ENCODE peak calls at places on chromosomes 3 and 15, in six cellular contexts. One of them, this sample, is unnamed.

GRCh38 chr3:30702038-30702437 is 95.6 kb downstream of the TGFBR2 start:
- DNase-seq in CD8-positive, alpha-beta T cell: no peak
- DNase-seq in transverse colon: no peak
- DNase-seq in lower lobe of right lung: no peak
- DNase-seq in right lobe of liver: no peak
- DNase-seq in hepatocyte: no peak
- DNase-seq in this sample: no peak

GRCh38 chr3:145936986-145937385 is 224.0 kb downstream of the PLOD2 start:
- DNase-seq in CD8-positive, alpha-beta T cell: no peak
- DNase-seq in transverse colon: no peak
- DNase-seq in lower lobe of right lung: no peak
- DNase-seq in right lobe of liver: no peak
- DNase-seq in hepatocyte: no peak
- DNase-seq in this sample: no peak

GRCh38 chr3:69683076-69683806 is 56.0 kb upstream of the MITF start:
- DNase-seq in CD8-positive, alpha-beta T cell: no peak
- DNase-seq in transverse colon: no peak
- DNase-seq in lower lobe of right lung: no peak
- DNase-seq in right lobe of liver: no peak
- DNase-seq in hepatocyte: no peak
- DNase-seq in this sample: no peak

GRCh38 chr3:115161866-115162265 is 14.8 kb upstream of the ZBTB20 start:
- DNase-seq in CD8-positive, alpha-beta T cell: no peak
- DNase-seq in transverse colon: no peak
- DNase-seq in lower lobe of right lung: no peak
- DNase-seq in right lobe of liver: no peak
- DNase-seq in hepatocyte: no peak
- DNase-seq in this sample: no peak

GRCh38 chr3:1677576-1678164 is 421.0 kb upstream of the CNTN4 start:
- DNase-seq in CD8-positive, alpha-beta T cell: no peak
- DNase-seq in transverse colon: no peak
- DNase-seq in lower lobe of right lung: no peak
- DNase-seq in right lobe of liver: no peak
- DNase-seq in hepatocyte: no peak
- DNase-seq in this sample: no peak

GRCh38 chr3:126548556-126549466 is 9.9 kb downstream of the C3orf22 start:
- DNase-seq in CD8-positive, alpha-beta T cell: no peak
- DNase-seq in transverse colon: peak; percentile 2
- DNase-seq in lower lobe of right lung: peak; percentile 30
- DNase-seq in right lobe of liver: no peak
- DNase-seq in hepatocyte: no peak
- DNase-seq in this sample: peak; percentile 5

GRCh38 chr3:140822381-140823047 is 119.1 kb upstream of the SLC25A36 start:
- DNase-seq in CD8-positive, alpha-beta T cell: no peak
- DNase-seq in transverse colon: no peak
- DNase-seq in lower lobe of right lung: no peak
- DNase-seq in right lobe of liver: no peak
- DNase-seq in hepatocyte: peak; percentile 44
- DNase-seq in this sample: no peak

GRCh38 chr15:77473328-77473727 is 52.6 kb downstream of the HMG20A start:
- DNase-seq in CD8-positive, alpha-beta T cell: no peak
- DNase-seq in transverse colon: no peak
- DNase-seq in lower lobe of right lung: no peak
- DNase-seq in right lobe of liver: no peak
- DNase-seq in hepatocyte: no peak
- DNase-seq in this sample: no peak

GRCh38 chr3:173399001-173399400 is 1.5 kb downstream of the NLGN1 start:
- DNase-seq in CD8-positive, alpha-beta T cell: no peak
- DNase-seq in transverse colon: no peak
- DNase-seq in lower lobe of right lung: no peak
- DNase-seq in right lobe of liver: no peak
- DNase-seq in hepatocyte: no peak
- DNase-seq in this sample: no peak

GRCh38 chr3:173401369-173401768 is 3.8 kb downstream of the NLGN1 start:
- DNase-seq in CD8-positive, alpha-beta T cell: no peak
- DNase-seq in transverse colon: no peak
- DNase-seq in lower lobe of right lung: no peak
- DNase-seq in right lobe of liver: no peak
- DNase-seq in hepatocyte: no peak
- DNase-seq in this sample: no peak

GRCh38 chr3:173404156-173404555 is 6.6 kb downstream of the NLGN1 start:
- DNase-seq in CD8-positive, alpha-beta T cell: no peak
- DNase-seq in transverse colon: no peak
- DNase-seq in lower lobe of right lung: no peak
- DNase-seq in right lobe of liver: no peak
- DNase-seq in hepatocyte: no peak
- DNase-seq in this sample: no peak

GRCh38 chr3:173402656-173403055 is 5.1 kb downstream of the NLGN1 start:
- DNase-seq in CD8-positive, alpha-beta T cell: no peak
- DNase-seq in transverse colon: no peak
- DNase-seq in lower lobe of right lung: no peak
- DNase-seq in right lobe of liver: no peak
- DNase-seq in hepatocyte: no peak
- DNase-seq in this sample: no peak

GRCh38 chr3:173403376-173403775 is 5.8 kb downstream of the NLGN1 start:
- DNase-seq in CD8-positive, alpha-beta T cell: no peak
- DNase-seq in transverse colon: no peak
- DNase-seq in lower lobe of right lung: no peak
- DNase-seq in right lobe of liver: no peak
- DNase-seq in hepatocyte: no peak
- DNase-seq in this sample: no peak
- H3K4me1 ChIP-seq in CD8-positive, alpha-beta T cell: no peaks in the 10 kb centered on the region
- H3K4me1 ChIP-seq in transverse colon: no peaks in the 10 kb centered on the region
- H3K4me1 ChIP-seq in lower lobe of right lung: peaks cover 4% of the 10 kb centered on the region
- H3K4me1 ChIP-seq in right lobe of liver: no peaks in the 10 kb centered on the region
- H3K4me1 ChIP-seq in hepatocyte: no peaks in the 10 kb centered on the region
- H3K4me1 ChIP-seq in this sample: no peaks in the 10 kb centered on the region

GRCh38 chr3:32899265-32899664 is 52.2 kb upstream of the CCR4 start:
- DNase-seq in CD8-positive, alpha-beta T cell: no peak
- DNase-seq in transverse colon: no peak
- DNase-seq in lower lobe of right lung: no peak
- DNase-seq in right lobe of liver: no peak
- DNase-seq in hepatocyte: no peak
- DNase-seq in this sample: no peak
- H3K27me3 ChIP-seq in CD8-positive, alpha-beta T cell: peaks cover 2% of the 10 kb centered on the region
- H3K27me3 ChIP-seq in transverse colon: peaks cover 10% of the 10 kb centered on the region
- H3K27me3 ChIP-seq in lower lobe of right lung: peaks cover 2% of the 10 kb centered on the region
- H3K27me3 ChIP-seq in right lobe of liver: peaks cover 10% of the 10 kb centered on the region
- H3K27me3 ChIP-seq in hepatocyte: no peaks in the 10 kb centered on the region
- H3K27me3 ChIP-seq in this sample: no peaks in the 10 kb centered on the region

GRCh38 chr3:52196977-52197376 is 983 bp upstream of the ALAS1 start:
- DNase-seq in CD8-positive, alpha-beta T cell: no peak
- DNase-seq in transverse colon: peak; percentile 90
- DNase-seq in lower lobe of right lung: peak; percentile 79
- DNase-seq in right lobe of liver: no peak
- DNase-seq in hepatocyte: peak; percentile 68
- DNase-seq in this sample: no peak

GRCh38 chr3:52197499-52197841 is 490 bp upstream of the ALAS1 start:
- DNase-seq in CD8-positive, alpha-beta T cell: no peak
- DNase-seq in transverse colon: no peak
- DNase-seq in lower lobe of right lung: no peak
- DNase-seq in right lobe of liver: no peak
- DNase-seq in hepatocyte: no peak
- DNase-seq in this sample: no peak

GRCh38 chr3:52198643-52199608 is 966 bp downstream of the ALAS1 start:
- DNase-seq in CD8-positive, alpha-beta T cell: no peak
- DNase-seq in transverse colon: no peak
- DNase-seq in lower lobe of right lung: no peak
- DNase-seq in right lobe of liver: no peak
- DNase-seq in hepatocyte: no peak
- DNase-seq in this sample: no peak

GRCh38 chr3:52195823-52196331 is 2.1 kb upstream of the ALAS1 start:
- DNase-seq in CD8-positive, alpha-beta T cell: no peak
- DNase-seq in transverse colon: peak; percentile 24
- DNase-seq in lower lobe of right lung: peak; percentile 71
- DNase-seq in right lobe of liver: no peak
- DNase-seq in hepatocyte: no peak
- DNase-seq in this sample: no peak

DNA sequence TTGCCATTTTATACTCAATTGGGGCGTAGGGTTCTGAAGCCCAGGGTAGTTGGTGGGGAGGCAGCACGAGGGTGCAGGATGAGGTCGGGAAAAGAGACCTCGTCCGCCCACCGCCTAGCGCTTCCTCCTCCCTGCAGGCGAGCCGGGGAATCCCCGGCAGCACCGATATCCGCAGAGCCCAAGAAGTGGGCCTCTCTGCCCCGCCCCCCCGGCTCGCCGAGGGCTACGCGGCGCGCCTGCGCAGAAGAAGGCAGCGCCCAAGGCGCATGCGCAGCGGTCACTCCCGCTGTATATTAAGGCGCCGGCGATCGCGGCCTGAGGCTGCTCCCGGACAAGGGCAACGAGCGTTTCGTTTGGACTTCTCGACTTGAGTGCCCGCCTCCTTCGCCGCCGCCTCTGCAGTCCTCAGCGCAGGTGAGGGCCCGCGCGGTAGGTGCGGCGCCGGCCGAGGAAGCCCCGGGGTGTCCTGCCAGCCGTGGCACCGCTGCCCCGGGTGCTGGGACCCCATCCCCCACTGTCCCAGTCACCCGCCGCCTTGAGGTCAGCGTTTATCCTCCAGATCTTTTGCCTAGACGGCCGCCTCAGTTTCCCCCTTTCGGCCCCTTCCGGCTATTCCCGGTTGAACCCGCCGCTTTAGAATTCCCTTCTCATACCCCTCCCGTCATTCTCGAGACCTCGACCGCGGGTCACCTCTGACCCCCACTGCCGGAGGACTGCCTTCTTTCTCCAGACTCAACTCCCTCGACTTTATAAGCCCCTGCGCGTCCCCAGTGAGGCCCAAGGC is at the start of gene ALAS1:
- DNase-seq in CD8-positive, alpha-beta T cell: peak; percentile 95
- DNase-seq in transverse colon: peak; percentile 96
- DNase-seq in lower lobe of right lung: peak; percentile 96
- DNase-seq in right lobe of liver: peak; percentile 93
- DNase-seq in hepatocyte: peak; percentile 97
- DNase-seq in this sample: peak; percentile 91
- TF ChIP-seq CTCF in CD8-positive, alpha-beta T cell: no peak
- TF ChIP-seq CTCF in transverse colon: peak; percentile 59
- TF ChIP-seq CTCF in lower lobe of right lung: peak; percentile 18
- TF ChIP-seq CTCF in right lobe of liver: no peak
- TF ChIP-seq CTCF in hepatocyte: no peak
- TF ChIP-seq CTCF in this sample: no peak

GRCh38 chr15:98791046-98791701 is 142.8 kb downstream of the IGF1R start:
- DNase-seq in CD8-positive, alpha-beta T cell: no peak
- DNase-seq in transverse colon: no peak
- DNase-seq in lower lobe of right lung: no peak
- DNase-seq in right lobe of liver: no peak
- DNase-seq in hepatocyte: no peak
- DNase-seq in this sample: no peak

GRCh38 chr15:98790270-98790669 is 141.9 kb downstream of the IGF1R start:
- DNase-seq in CD8-positive, alpha-beta T cell: no peak
- DNase-seq in transverse colon: no peak
- DNase-seq in lower lobe of right lung: no peak
- DNase-seq in right lobe of liver: no peak
- DNase-seq in hepatocyte: no peak
- DNase-seq in this sample: no peak

GRCh38 chr15:98787190-98787589 is 138.9 kb downstream of the IGF1R start:
- DNase-seq in CD8-positive, alpha-beta T cell: no peak
- DNase-seq in transverse colon: no peak
- DNase-seq in lower lobe of right lung: no peak
- DNase-seq in right lobe of liver: no peak
- DNase-seq in hepatocyte: no peak
- DNase-seq in this sample: no peak

GRCh38 chr15:98787936-98788757 is 139.8 kb downstream of the IGF1R start:
- DNase-seq in CD8-positive, alpha-beta T cell: no peak
- DNase-seq in transverse colon: peak; percentile 41
- DNase-seq in lower lobe of right lung: peak; percentile 49
- DNase-seq in right lobe of liver: no peak
- DNase-seq in hepatocyte: peak; percentile 63
- DNase-seq in this sample: no peak

GRCh38 chr15:98789020-98789419 is 140.7 kb downstream of the IGF1R start:
- DNase-seq in CD8-positive, alpha-beta T cell: no peak
- DNase-seq in transverse colon: no peak
- DNase-seq in lower lobe of right lung: no peak
- DNase-seq in right lobe of liver: no peak
- DNase-seq in hepatocyte: no peak
- DNase-seq in this sample: no peak
- H3K4me1 ChIP-seq in CD8-positive, alpha-beta T cell: peaks cover 27% of the 10 kb centered on the region
- H3K4me1 ChIP-seq in transverse colon: peaks cover 49% of the 10 kb centered on the region
- H3K4me1 ChIP-seq in lower lobe of right lung: peaks cover 38% of the 10 kb centered on the region
- H3K4me1 ChIP-seq in right lobe of liver: no peaks in the 10 kb centered on the region
- H3K4me1 ChIP-seq in hepatocyte: peaks cover 61% of the 10 kb centered on the region
- H3K4me1 ChIP-seq in this sample: no peaks in the 10 kb centered on the region

DNA sequence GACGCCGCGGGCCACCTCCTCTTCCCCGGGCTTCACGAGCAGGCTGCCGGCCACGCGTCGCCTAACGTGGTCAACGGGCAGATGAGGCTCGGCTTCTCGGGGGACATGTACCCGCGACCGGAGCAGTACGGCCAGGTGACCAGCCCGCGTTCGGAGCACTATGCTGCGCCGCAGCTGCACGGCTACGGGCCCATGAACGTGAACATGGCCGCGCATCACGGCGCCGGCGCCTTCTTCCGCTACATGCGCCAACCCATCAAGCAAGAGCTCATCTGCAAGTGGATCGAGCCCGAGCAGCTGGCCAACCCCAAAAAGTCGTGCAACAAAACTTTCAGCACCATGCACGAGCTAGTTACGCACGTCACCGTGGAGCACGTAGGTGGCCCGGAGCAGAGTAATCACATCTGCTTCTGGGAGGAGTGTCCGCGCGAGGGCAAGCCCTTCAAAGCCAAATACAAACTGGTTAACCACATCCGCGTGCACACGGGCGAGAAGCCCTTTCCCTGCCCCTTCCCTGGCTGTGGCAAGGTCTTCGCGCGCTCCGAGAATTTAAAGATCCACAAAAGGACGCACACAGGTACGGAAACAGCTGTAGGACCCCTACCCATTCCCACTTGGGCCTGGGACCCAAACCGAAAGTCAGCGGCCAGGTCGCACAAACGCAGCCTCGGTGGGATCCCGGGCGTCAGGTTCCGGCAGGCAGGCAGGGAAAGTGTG is 1.5 kb downstream of the ZIC1 start:
- DNase-seq in CD8-positive, alpha-beta T cell: no peak
- DNase-seq in transverse colon: no peak
- DNase-seq in lower lobe of right lung: no peak
- DNase-seq in right lobe of liver: no peak
- DNase-seq in hepatocyte: no peak
- DNase-seq in this sample: no peak
- H3K27me3 ChIP-seq in CD8-positive, alpha-beta T cell: peaks cover 50% of the 10 kb centered on the region
- H3K27me3 ChIP-seq in transverse colon: peaks cover 100% of the 10 kb centered on the region
- H3K27me3 ChIP-seq in lower lobe of right lung: peaks cover 99% of the 10 kb centered on the region
- H3K27me3 ChIP-seq in right lobe of liver: peaks cover 18% of the 10 kb centered on the region
- H3K27me3 ChIP-seq in hepatocyte: peaks cover 98% of the 10 kb centered on the region
- H3K27me3 ChIP-seq in this sample: peaks cover 97% of the 10 kb centered on the region

GRCh38 chr15:67472957-67473356 is 48.0 kb upstream of the C15orf61 start:
- DNase-seq in CD8-positive, alpha-beta T cell: no peak
- DNase-seq in transverse colon: no peak
- DNase-seq in lower lobe of right lung: no peak
- DNase-seq in right lobe of liver: no peak
- DNase-seq in hepatocyte: no peak
- DNase-seq in this sample: no peak
- TF ChIP-seq CTCF in CD8-positive, alpha-beta T cell: no peak
- TF ChIP-seq CTCF in transverse colon: no peak
- TF ChIP-seq CTCF in lower lobe of right lung: no peak
- TF ChIP-seq CTCF in right lobe of liver: no peak
- TF ChIP-seq CTCF in hepatocyte: no peak
- TF ChIP-seq CTCF in this sample: no peak

This sample was measured in uterus.